ENCODE peak calls at places on chromosomes 3 and 15, in four cellular contexts. K is HCT116, S is sigmoid colon, H is Panc1. R is an unnamed sample. For H3K9me3, the result is how much of the 10 kb centered on the place peaks cover.

GRCh38 chr3:14884665-14885064 is 62.7 kb upstream of the NR2C2 start:
- DNase-seq in K (no peak), S (no peak), H (no peak), R (no peak)

GRCh38 chr3:17065881-17066280 is 181.1 kb downstream of the PLCL2 start:
- DNase-seq in K (no peak), S (no peak), H (no peak), R (no peak)

GRCh38 chr3:193917096-193917495 is 218.9 kb upstream of the HES1 start:
- DNase-seq in K (no peak), S (no peak), H (no peak), R (no peak)

GRCh38 chr3:72888546-72889309 is 882 bp downstream of the GXYLT2 start:
- DNase-seq in K (no peak), S (no peak), H (no peak), R (peak)

GRCh38 chr15:99438222-99438592 is 127.6 kb upstream of the MEF2A start:
- DNase-seq in K (no peak), S (peak), H (no peak), R (no peak)

GRCh38 chr15:78810377-78811123 is 714 bp downstream of the ADAMTS7 start:
- DNase-seq in K (no peak), S (peak), H (no peak), R (peak)

GRCh38 chr15:69300129-69300588 is 1.4 kb downstream of the PAQR5 start:
- DNase-seq in K (no peak), S (no peak), H (no peak), R (peak)

GRCh38 chr15:90837052-90837621 is 31.3 kb upstream of the FURIN start:
- DNase-seq in K (no peak), S (no peak), H (no peak), R (no peak)

GRCh38 chr15:70974004-70974832 is 81.6 kb downstream of the LRRC49 start:
- DNase-seq in K (peak), S (no peak), H (peak), R (no peak)

GRCh38 chr3:144282313-144282712 is 310.7 kb downstream of the DIPK2A start:
- DNase-seq in K (no peak), S (no peak), H (no peak), R (no peak)

GRCh38 chr15:72369964-72370363 is 5.8 kb downstream of the HEXA start:
- DNase-seq in K (no peak), S (no peak), H (no peak), R (no peak)

GRCh38 chr3:53740946-53741345 is 105.3 kb downstream of the CHDH start:
- DNase-seq in K (no peak), S (no peak), H (no peak), R (no peak)

GRCh38 chr3:126136428-126137220 is 43.8 kb downstream of the ALDH1L1 start:
- DNase-seq in K (no peak), S (peak), H (no peak), R (peak)

GRCh38 chr15:68330911-68331310 is 53.4 kb downstream of the FEM1B start:
- DNase-seq in K (no peak), S (no peak), H (no peak), R (no peak)

GRCh38 chr3:46665763-46666470 is 27.6 kb downstream of the ALS2CL start:
- DNase-seq in K (no peak), S (peak), H (no peak), R (no peak)

GRCh38 chr3:40780341-40780800 is 255.6 kb downstream of the ZNF621 start:
- DNase-seq in K (no peak), S (peak), H (no peak), R (peak)

GRCh38 chr3:125357032-125357658 is 18.0 kb downstream of the ZNF148 start:
- DNase-seq in K (no peak), S (peak), H (no peak), R (peak)

GRCh38 chr3:143526016-143526540 is 322.2 kb downstream of the SLC9A9 start:
- DNase-seq in K (no peak), S (no peak), H (no peak), R (no peak)

GRCh38 chr3:186254676-186255665 is 107.1 kb downstream of the DGKG start:
- DNase-seq in K (no peak), S (no peak), H (no peak), R (peak)

GRCh38 chr15:101277038-101277822 is at the start of gene SELENOS:
- DNase-seq in K (peak), S (peak), H (no peak), R (peak)
- TF ChIP-seq POLR2AphosphoS5 in K (peak), S (peak), H (peak), R (peak)

GRCh38 chr3:137035631-137036030 is 77.8 kb downstream of the IL20RB start:
- DNase-seq in K (peak), S (no peak), H (no peak), R (no peak)
- TF ChIP-seq CTCF in K (peak), S (no peak), H (peak), R (no peak)

GRCh38 chr3:43013256-43013655 is 34.1 kb downstream of the GASK1A start:
- DNase-seq in K (no peak), S (no peak), H (no peak), R (no peak)
- H3K9me3 ChIP-seq in K (under half), S (under half), H (under half), R (under half)

GRCh38 chr15:92619380-92620101 is 36.0 kb downstream of the FAM174B start:
- DNase-seq in K (no peak), S (peak), H (no peak), R (peak)
- TF ChIP-seq POLR2AphosphoS5 in K (no peak), S (peak), H (no peak), R (peak)

DNA sequence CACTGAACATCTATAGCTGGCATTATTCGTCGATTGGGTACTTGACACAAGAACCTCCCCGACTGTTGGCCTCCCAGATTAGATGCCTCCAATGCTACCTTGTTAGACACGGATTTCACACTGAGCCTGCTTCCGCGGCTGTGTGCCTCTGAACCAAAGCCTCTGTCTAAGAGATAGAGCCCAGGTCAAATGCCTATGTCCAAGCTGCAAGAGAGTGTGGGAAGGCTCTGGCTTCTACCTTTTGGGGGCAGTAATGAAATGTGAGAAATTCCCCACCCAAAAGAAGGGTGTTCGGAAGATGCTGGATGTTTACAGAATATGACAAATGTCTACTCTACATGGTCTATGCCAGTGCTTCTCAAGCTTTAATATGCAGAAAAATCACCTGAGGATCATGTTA is 2.0 kb upstream of the RPUSD2 start:
- DNase-seq in K (peak), S (no peak), H (no peak), R (no peak)
- TF ChIP-seq CTCF in K (peak), S (no peak), H (peak), R (no peak)

R was measured in transverse colon.